ENCODE peak calls at places on chromosomes 2 and 18, in nine cellular contexts. G is progenitor cell of endocrine pancreas; T is activated CD8-positive, alpha-beta memory T cell treated with anti-CD3 and anti-CD28 coated beads, Interleukin-2, amount 10 ng/mL, durations not matched to agents 7 days and 5 days; S is body of pancreas; M is activated effector memory CD4-positive, alpha-beta T cell treated with anti-CD3 and anti-CD28 coated beads, Interleukin-2, amount 50 U/mL, for 16 hours; X is stimulated activated CD4-positive, alpha-beta T cell treated with anti-CD3 and anti-CD28 coated beads, TNF-alpha, amount 100 ng/mL, for 1 hour; B is NCI-H1092 treated with DMSO at 0.1 percent for 48 hours; W is LoVo; Y is frontal cortex. I is an unnamed sample.

GRCh38 chr2:240162531-240162930 is 22.1 kb upstream of the OTOS start:
- DNase-seq in G (no peak), T (no peak), S (no peak), M (no peak), X (no peak), B (no peak), W (no peak), Y (no peak), I (no peak)

GRCh38 chr18:27585602-27586173 is 400.6 kb upstream of the CHST9 start:
- DNase-seq in G (no peak), T (no peak), S (peak), M (no peak), X (no peak), B (no peak), W (peak), Y (no peak), I (peak)

GRCh38 chr2:33221046-33221784 is 255.2 kb upstream of the RASGRP3 start:
- DNase-seq in G (no peak), T (no peak), S (no peak), M (no peak), X (no peak), B (no peak), W (no peak), Y (no peak), I (no peak)

GRCh38 chr2:20185176-20186022 is 39.5 kb downstream of the SDC1 start:
- DNase-seq in G (no peak), T (no peak), S (no peak), M (no peak), X (no peak), B (no peak), W (no peak), Y (no peak), I (peak)

GRCh38 chr2:10452334-10452733 is 4.2 kb upstream of the ODC1 start:
- DNase-seq in G (no peak), T (no peak), S (peak), M (no peak), X (no peak), B (peak), W (peak), Y (no peak), I (peak)

GRCh38 chr2:90069290-90069894 is 1377.9 kb downstream of the RPIA start:
- DNase-seq in G (peak), T (no peak), S (peak), M (no peak), X (no peak), B (no peak), W (no peak), Y (no peak), I (peak)

GRCh38 chr2:80852808-80853139 is 548.2 kb upstream of the LRRTM1 start:
- DNase-seq in G (no peak), T (no peak), S (no peak), M (no peak), X (no peak), B (no peak), W (no peak), Y (no peak), I (no peak)

GRCh38 chr2:73979686-73980085 is 5.0 kb upstream of the TET3 start:
- DNase-seq in G (no peak), T (no peak), S (no peak), M (no peak), X (no peak), B (no peak), W (no peak), Y (no peak), I (peak)

GRCh38 chr2:6052577-6052976 is 360.4 kb downstream of the SOX11 start:
- DNase-seq in G (no peak), T (no peak), S (no peak), M (no peak), X (no peak), B (no peak), W (no peak), Y (no peak), I (no peak)

GRCh38 chr2:134927195-134927594 is 8.6 kb downstream of the CCNT2 start:
- DNase-seq in G (no peak), T (no peak), S (no peak), M (no peak), X (no peak), B (no peak), W (no peak), Y (no peak), I (no peak)

GRCh38 chr2:127647242-127648190 is 1.6 kb downstream of the GPR17 start:
- DNase-seq in G (no peak), T (no peak), S (no peak), M (no peak), X (no peak), B (no peak), W (no peak), Y (no peak), I (no peak)

GRCh38 chr2:76210551-76210950 is 499.8 kb upstream of the GCFC2 start:
- DNase-seq in G (no peak), T (no peak), S (no peak), M (no peak), X (no peak), B (no peak), W (no peak), Y (no peak), I (no peak)

GRCh38 chr18:77207540-77207939 is 42.1 kb upstream of the GALR1 start:
- DNase-seq in G (no peak), T (peak), S (peak), M (peak), X (peak), B (peak), W (peak), Y (peak), I (peak)

GRCh38 chr18:13137939-13138821 is 80.4 kb upstream of the LDLRAD4 start:
- DNase-seq in G (no peak), T (peak), S (peak), M (peak), X (peak), B (no peak), W (peak), Y (peak), I (peak)

GRCh38 chr2:166411473-166412230 is 35.9 kb upstream of the SCN9A start:
- DNase-seq in G (no peak), T (no peak), S (no peak), M (no peak), X (no peak), B (no peak), W (no peak), Y (no peak), I (no peak)

GRCh38 chr18:74465775-74466174 is 8.7 kb upstream of the DIPK1C start:
- DNase-seq in G (no peak), T (no peak), S (no peak), M (no peak), X (no peak), B (no peak), W (no peak), Y (no peak), I (no peak)

GRCh38 chr18:51522821-51523220 is 325.3 kb upstream of the MEX3C start:
- DNase-seq in G (no peak), T (no peak), S (no peak), M (no peak), X (no peak), B (no peak), W (no peak), Y (no peak), I (no peak)

GRCh38 chr2:29382486-29382885 is 267.3 kb downstream of the CLIP4 start:
- DNase-seq in G (no peak), T (no peak), S (no peak), M (no peak), X (no peak), B (no peak), W (no peak), Y (no peak), I (no peak)

GRCh38 chr2:176169181-176169580 is 12.1 kb downstream of the HOXD3 start:
- DNase-seq in G (no peak), T (no peak), S (no peak), M (no peak), X (no peak), B (no peak), W (no peak), Y (no peak), I (no peak)

GRCh38 chr2:13252615-13253014 is 535.9 kb downstream of the TRIB2 start:
- DNase-seq in G (no peak), T (no peak), S (no peak), M (no peak), X (no peak), B (no peak), W (no peak), Y (no peak), I (no peak)

GRCh38 chr18:36630917-36631316 is 197.9 kb downstream of the TPGS2 start:
- DNase-seq in G (no peak), T (no peak), S (no peak), M (no peak), X (no peak), B (peak), W (no peak), Y (no peak), I (no peak)

GRCh38 chr2:28326873-28327495 is 65.7 kb upstream of the FOSL2 start:
- DNase-seq in G (no peak), T (no peak), S (no peak), M (no peak), X (no peak), B (no peak), W (no peak), Y (no peak), I (no peak)

GRCh38 chr18:57141208-57142129 is 5.4 kb upstream of the BOD1L2 start:
- DNase-seq in G (no peak), T (no peak), S (peak), M (no peak), X (no peak), B (no peak), W (peak), Y (no peak), I (peak)

GRCh38 chr2:7703523-7704144 is 786.4 kb downstream of the RNF144A start:
- DNase-seq in G (no peak), T (no peak), S (no peak), M (no peak), X (no peak), B (peak), W (no peak), Y (no peak), I (no peak)

GRCh38 chr2:61978522-61978921 is 73.0 kb downstream of the COMMD1 start:
- DNase-seq in G (no peak), T (no peak), S (peak), M (no peak), X (no peak), B (no peak), W (peak), Y (peak), I (peak)

GRCh38 chr2:177550264-177551200 is 158.0 kb downstream of the AGPS start:
- DNase-seq in G (no peak), T (no peak), S (no peak), M (no peak), X (no peak), B (no peak), W (no peak), Y (no peak), I (no peak)

GRCh38 chr2:176206677-176207076 is 18.2 kb downstream of the HOXD1 start:
- DNase-seq in G (no peak), T (no peak), S (no peak), M (no peak), X (no peak), B (no peak), W (no peak), Y (no peak), I (no peak)

GRCh38 chr2:2561346-2562095 is 230.4 kb upstream of the MYT1L start:
- DNase-seq in G (no peak), T (no peak), S (no peak), M (no peak), X (no peak), B (no peak), W (no peak), Y (no peak), I (no peak)

GRCh38 chr2:233892793-233893192 is 24.4 kb upstream of the TRPM8 start:
- DNase-seq in G (no peak), T (no peak), S (no peak), M (no peak), X (no peak), B (no peak), W (peak), Y (no peak), I (no peak)

I was measured in small intestine.